ENCODE peak calls at places on chromosome 14, in five cellular contexts. I, A, O, U and V are unnamed samples.

GRCh38 chr14:72965249-72965648 is 39.0 kb downstream of the DCAF4 start:
- DNase-seq in U (no peak), A (no peak), O (no peak), I (no peak), V (no peak)

GRCh38 chr14:71855399-71856036 is 76.7 kb upstream of the RGS6 start:
- DNase-seq in A (peak), U (no peak), O (peak), I (peak), V (peak)

GRCh38 chr14:94581127-94581999 is at the start of gene SERPINA5:
- DNase-seq in U (no peak), A (no peak), I (peak), O (peak), V (peak)

GRCh38 chr14:72332054-72332453 is 399.8 kb downstream of the RGS6 start:
- DNase-seq in I (peak), O (no peak), U (no peak), A (no peak), V (no peak)

GRCh38 chr14:105123266-105123665 is 45.3 kb downstream of the JAG2 start:
- DNase-seq in A (no peak), U (no peak), O (no peak), I (no peak), V (no peak)

GRCh38 chr14:74843653-74844052 is 32.3 kb downstream of the PROX2 start:
- DNase-seq in U (no peak), A (no peak), I (no peak), O (no peak), V (no peak)

GRCh38 chr14:51674294-51675002 is 22.7 kb downstream of the FRMD6 start:
- DNase-seq in A (no peak), O (no peak), I (no peak), U (no peak), V (no peak)

GRCh38 chr14:69483765-69484443 is 624 bp upstream of the PLEKHD1 start:
- DNase-seq in I (no peak), O (peak), A (no peak), U (no peak), V (peak)

GRCh38 chr14:68977741-68978549 is 1.2 kb downstream of the ACTN1 start:
- DNase-seq in A (peak), O (peak), I (peak), U (peak), V (peak)

GRCh38 chr14:77212933-77213656 is 31.5 kb downstream of the TMEM63C start:
- DNase-seq in A (peak), O (peak), U (no peak), I (no peak), V (peak)

GRCh38 chr14:105023791-105024480 is 3.1 kb upstream of the CDCA4 start:
- DNase-seq in O (peak), I (no peak), A (no peak), U (no peak), V (no peak)

GRCh38 chr14:73787760-73788508 is 63.7 kb upstream of the PTGR2 start:
- DNase-seq in U (no peak), O (no peak), I (no peak), A (peak), V (no peak)

GRCh38 chr14:89000007-89000942 is 175.8 kb downstream of the TTC8 start:
- DNase-seq in O (peak), A (peak), I (no peak), U (no peak), V (peak)

GRCh38 chr14:104350463-104351185 is 212.2 kb downstream of the KIF26A start:
- DNase-seq in A (peak), O (peak), U (no peak), I (peak), V (no peak)

GRCh38 chr14:77024171-77024627 is 4.3 kb downstream of the IRF2BPL start:
- DNase-seq in O (peak), A (peak), U (no peak), I (peak), V (peak)

GRCh38 chr14:77103954-77104353 is 5.9 kb downstream of the CIPC start:
- DNase-seq in O (no peak), U (no peak), I (no peak), A (no peak), V (no peak)

GRCh38 chr14:101405171-101405883 is 156.0 kb upstream of the DIO3 start:
- DNase-seq in U (no peak), A (no peak), O (no peak), I (no peak), V (no peak)

GRCh38 chr14:28652782-28653181 is 113.8 kb upstream of the FOXG1 start:
- DNase-seq in I (no peak), U (no peak), A (no peak), O (no peak), V (no peak)

GRCh38 chr14:70707138-70708038 is 65.7 kb downstream of the TTC9 start:
- DNase-seq in A (peak), U (no peak), O (no peak), I (no peak), V (peak)

GRCh38 chr14:60183724-60184596 is 18.8 kb upstream of the DHRS7 start:
- DNase-seq in O (no peak), U (no peak), A (no peak), I (no peak), V (no peak)

GRCh38 chr14:74469548-74470518 is 23.3 kb downstream of the NPC2 start:
- DNase-seq in I (no peak), O (no peak), U (no peak), A (no peak), V (no peak)

GRCh38 chr14:75915063-75915462 is 66.7 kb downstream of the TGFB3 start:
- DNase-seq in O (no peak), I (no peak), U (no peak), A (no peak), V (no peak)

GRCh38 chr14:104196461-104197180 is 58.2 kb downstream of the KIF26A start:
- DNase-seq in O (no peak), U (no peak), I (no peak), A (no peak), V (no peak)

GRCh38 chr14:56400426-56400825 is 179.2 kb upstream of the TMEM260 start:
- DNase-seq in I (no peak), U (no peak), A (no peak), O (no peak), V (no peak)

GRCh38 chr14:93683241-93683640 is 105.0 kb downstream of the PRIMA1 start:
- DNase-seq in I (no peak), A (no peak), O (no peak), U (no peak), V (peak)

GRCh38 chr14:102126807-102127455 is 12.8 kb upstream of the WDR20 start:
- DNase-seq in U (no peak), O (no peak), A (no peak), I (no peak), V (no peak)